ENCODE peak calls at places on chromosomes 12 and 14, in seven cellular contexts. I is RWPE1, Z is RWPE2, C is nephron progenitor cell, Q is NCI-H748 treated with DMSO at 0.1 percent for 48 hours, M is left lung, J is iPS DF 19.7. B is an unnamed sample.

GRCh38 chr12:85504164-85504563 is 224.1 kb downstream of the ALX1 start:
- DNase-seq in C (no peak), J (no peak), I (no peak), M (no peak), Z (no peak), Q (no peak), B (no peak)

GRCh38 chr12:96368233-96368632 is 32.0 kb downstream of the CDK17 start:
- DNase-seq in Q (no peak), J (no peak), Z (no peak), M (no peak), I (no peak), C (no peak), B (no peak)

GRCh38 chr14:22569749-22570131 is 19.3 kb downstream of the DAD1 start:
- DNase-seq in C (no peak), Z (no peak), M (no peak), J (no peak), I (no peak), Q (no peak), B (no peak)

GRCh38 chr14:96792581-96792980 is 4.6 kb upstream of the VRK1 start:
- DNase-seq in M (no peak), C (peak), Z (no peak), Q (no peak), J (no peak), I (no peak), B (no peak)

GRCh38 chr14:68522510-68523325 is 270.1 kb downstream of the ZFP36L1 start:
- DNase-seq in Q (no peak), J (no peak), Z (no peak), I (no peak), M (no peak), C (no peak), B (peak)

GRCh38 chr12:126389215-126389841 is 1324.1 kb downstream of the AACS start:
- DNase-seq in I (peak), C (no peak), J (no peak), Z (no peak), M (no peak), Q (no peak), B (no peak)

GRCh38 chr12:93108958-93109357 is 179.9 kb upstream of the EEA1 start:
- DNase-seq in Q (no peak), M (no peak), C (no peak), J (no peak), Z (no peak), I (no peak), B (no peak)

GRCh38 chr14:100448376-100448775 is 125.2 kb downstream of the SLC25A47 start:
- DNase-seq in J (no peak), I (no peak), Z (no peak), C (no peak), Q (no peak), M (no peak), B (no peak)

GRCh38 chr12:113747048-113747447 is 219.1 kb downstream of the RBM19 start:
- DNase-seq in I (no peak), J (no peak), Z (no peak), M (no peak), Q (no peak), C (no peak), B (no peak)

B was measured in neural progenitor cell.